ENCODE peak calls at places on chromosomes 13 and 19, in five cellular contexts. G is HTR-8/SVneo, H is WTC11, X is AG08396, P is retinal pigment epithelial cell. S is an unnamed sample.

GRCh38 chr19:31533114-31533513 is 183.9 kb upstream of the TSHZ3 start:
- DNase-seq in H (no peak), P (no peak), G (no peak), X (no peak), S (no peak)

GRCh38 chr13:111006508-111007031 is 91.7 kb upstream of the ANKRD10 start:
- DNase-seq in G (no peak), H (no peak), P (peak), X (peak), S (no peak)

GRCh38 chr19:42086188-42086736 is 10.3 kb downstream of the ZNF574 start:
- DNase-seq in H (no peak), G (no peak), X (no peak), P (no peak), S (no peak)

GRCh38 chr13:99606322-99607089 is 105.2 kb downstream of the TM9SF2 start:
- DNase-seq in G (peak), H (peak), P (no peak), X (peak), S (peak)

GRCh38 chr13:74825170-74825948 is 656.6 kb downstream of the TBC1D4 start:
- DNase-seq in X (peak), P (no peak), H (no peak), G (peak), S (no peak)

GRCh38 chr13:49995535-49996165 is 1.2 kb upstream of the TRIM13 start:
- DNase-seq in X (no peak), P (no peak), H (no peak), G (no peak), S (no peak)

GRCh38 chr19:19448238-19448544 is 42.7 kb downstream of the GATAD2A start:
- DNase-seq in G (no peak), X (no peak), H (no peak), P (no peak), S (no peak)

GRCh38 chr13:20128459-20128927 is 32.4 kb downstream of the GJA3 start:
- DNase-seq in G (no peak), X (no peak), H (peak), P (no peak), S (no peak)

GRCh38 chr19:2804156-2805004 is 15.3 kb upstream of the ZNF554 start:
- DNase-seq in H (no peak), G (no peak), X (no peak), P (no peak), S (no peak)

GRCh38 chr13:90868321-90868920 is 479.1 kb upstream of the MIR17HG start:
- DNase-seq in X (peak), H (no peak), P (no peak), G (peak), S (no peak)